ENCODE peak calls at places on chromosomes 16 and 17, in seven cellular contexts. W is Panc1, O is upper lobe of left lung, N is HepG2, E is K562, I is GM23338, R is HCT116. J is an unnamed sample.

GRCh38 chr17:4009164-4009785 is 45.0 kb upstream of the ATP2A3 start:
- ATAC-seq in W (no peak), I (no peak), E (no peak), O (no peak), R (no peak), N (no peak), J (no peak)

GRCh38 chr17:59859444-59860025 is 33.2 kb downstream of the TUBD1 start:
- ATAC-seq in I (no peak), E (peak; percentile 82), N (no peak), O (no peak), W (peak; percentile 56), R (peak; percentile 67), J (no peak)

GRCh38 chr17:80166446-80166845 is 3.4 kb upstream of the CARD14 start:
- ATAC-seq in O (no peak), E (peak; percentile 31), I (no peak), N (peak; percentile 45), W (no peak), R (peak; percentile 35), J (no peak)

GRCh38 chr16:23296994-23297393 is 5.1 kb upstream of the SCNN1B start:
- ATAC-seq in I (peak; percentile 93), W (peak; percentile 82), E (peak; percentile 94), R (peak; percentile 99), N (peak; percentile 79), O (peak; percentile 70), J (no peak)

GRCh38 chr16:66001432-66001831 is 365.1 kb upstream of the CDH5 start:
- ATAC-seq in W (no peak), N (no peak), R (no peak), O (no peak), I (no peak), E (no peak), J (no peak)

GRCh38 chr17:64154321-64155089 is 24.6 kb upstream of the ERN1 start:
- ATAC-seq in E (no peak), W (no peak), N (no peak), I (peak; percentile 60), O (no peak), R (no peak), J (no peak)

GRCh38 chr16:49112754-49113153 is 168.9 kb downstream of the CBLN1 start:
- ATAC-seq in N (no peak), W (no peak), R (no peak), O (no peak), E (no peak), I (no peak), J (no peak)

GRCh38 chr16:7363397-7364053 is 30.9 kb downstream of the RBFOX1 start:
- ATAC-seq in R (no peak), W (no peak), I (no peak), N (no peak), O (no peak), E (no peak), J (no peak)

GRCh38 chr16:74563828-74564263 is 43.1 kb downstream of the GLG1 start:
- ATAC-seq in O (peak; percentile 68), N (peak; percentile 40), W (no peak), R (peak; percentile 90), I (no peak), E (peak; percentile 91), J (peak; percentile 61)

GRCh38 chr17:61306003-61306402 is 93.6 kb upstream of the TBX2 start:
- ATAC-seq in W (no peak), E (no peak), N (no peak), I (no peak), O (no peak), R (no peak), J (no peak)

GRCh38 chr17:41717408-41718286 is 5.5 kb downstream of the GAST start:
- ATAC-seq in R (peak; percentile 46), E (peak; percentile 32), O (no peak), I (no peak), N (no peak), W (peak; percentile 54), J (no peak)

GRCh38 chr16:51538707-51539604 is 387.9 kb upstream of the SALL1 start:
- ATAC-seq in I (peak; percentile 51), R (no peak), E (no peak), O (no peak), N (peak; percentile 86), W (peak; percentile 95), J (no peak)

GRCh38 chr17:47864791-47865216 is 13.8 kb upstream of the SP6 start:
- ATAC-seq in I (no peak), E (no peak), W (no peak), N (no peak), O (no peak), R (no peak), J (no peak)

GRCh38 chr16:27640277-27640600 is 90.3 kb downstream of the KATNIP start:
- ATAC-seq in N (peak; percentile 15), I (peak; percentile 88), W (peak; percentile 27), R (peak; percentile 57), E (no peak), O (no peak), J (no peak)

GRCh38 chr17:62737513-62737912 is 70.6 kb downstream of the MARCHF10 start:
- ATAC-seq in R (no peak), W (no peak), O (no peak), E (no peak), I (no peak), N (no peak), J (no peak)

GRCh38 chr17:234163-235047 is 53.0 kb upstream of the DOC2B start:
- ATAC-seq in E (no peak), W (no peak), R (no peak), N (no peak), O (no peak), I (no peak), J (no peak)

GRCh38 chr17:55734128-55734781 is 11.6 kb upstream of the TMEM100 start:
- ATAC-seq in I (peak; percentile 53), R (no peak), W (no peak), O (no peak), E (no peak), N (no peak), J (no peak)

GRCh38 chr16:74607310-74607966 is 524 bp upstream of the GLG1 start:
- ATAC-seq in N (peak; percentile 10), W (peak; percentile 44), E (peak; percentile 20), R (peak; percentile 20), O (no peak), I (peak; percentile 65), J (no peak)

DNA sequence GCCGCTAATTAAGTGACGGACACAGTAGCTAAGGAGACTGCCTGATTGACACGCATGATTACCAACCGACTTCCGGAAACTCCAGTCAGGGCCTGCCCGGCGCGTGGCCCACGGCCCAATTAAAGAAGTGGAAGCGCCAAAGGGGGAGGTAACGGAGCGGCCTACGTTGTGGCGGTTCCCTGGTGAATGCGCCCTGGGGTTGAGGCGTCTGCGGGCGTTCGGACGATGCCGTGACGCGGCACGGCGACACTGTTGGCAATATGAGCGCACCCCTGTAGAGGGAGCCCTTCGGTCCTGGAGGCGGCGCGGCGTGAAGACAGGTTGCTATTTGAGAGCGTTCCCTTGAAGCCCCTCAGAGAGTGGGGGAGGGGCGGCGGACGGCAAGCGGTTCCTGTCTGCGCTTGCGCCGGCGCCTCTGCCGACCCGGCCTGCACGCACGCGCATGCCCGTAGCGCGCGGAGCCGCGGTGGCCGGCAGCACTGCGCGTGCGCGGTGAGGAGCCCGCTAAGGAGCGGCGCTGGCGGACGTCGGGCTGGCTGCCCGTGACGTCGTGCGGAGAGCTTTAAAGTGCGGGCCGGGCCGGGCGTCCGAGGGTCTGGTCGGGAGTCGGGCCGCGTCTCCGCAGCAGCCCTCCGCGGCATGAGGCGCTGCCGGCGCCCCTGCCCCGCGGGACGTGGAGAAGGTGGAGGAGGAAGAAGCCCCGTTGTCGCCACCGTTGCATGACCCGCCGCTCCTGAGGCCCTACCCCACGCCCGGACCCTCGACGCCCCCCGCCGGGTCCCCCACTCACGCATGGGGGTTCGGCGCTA is at the start of gene ALKBH5:
- ATAC-seq in R (peak; percentile 91), E (peak; percentile 91), I (peak; percentile 89), N (peak; percentile 91), O (peak; percentile 96), W (peak; percentile 95), J (peak; percentile 95)
- TF ChIP-seq POLR2AphosphoS5 in R (peak; percentile 74), E (peak; percentile 16), I (peak; percentile 68), N (peak; percentile 64), O (peak; percentile 73), W (no peak), J (peak; percentile 97)

GRCh38 chr17:75605790-75606189 is 18.2 kb downstream of the MYO15B start:
- ATAC-seq in N (no peak), I (no peak), E (no peak), R (no peak), W (no peak), O (no peak), J (no peak)

GRCh38 chr17:75603123-75603522 is 15.5 kb downstream of the MYO15B start:
- ATAC-seq in R (no peak), O (no peak), E (no peak), I (no peak), W (peak; percentile 8), N (no peak), J (no peak)

GRCh38 chr17:75604034-75604695 is 16.6 kb downstream of the MYO15B start:
- ATAC-seq in W (peak; percentile 3), N (no peak), O (no peak), R (peak; percentile 8), E (no peak), I (no peak), J (peak; percentile 33)

GRCh38 chr17:75602644-75603043 is 15.0 kb downstream of the MYO15B start:
- ATAC-seq in I (no peak), E (no peak), O (peak; percentile 9), N (peak; percentile 19), W (peak; percentile 22), R (no peak), J (no peak)

DNA sequence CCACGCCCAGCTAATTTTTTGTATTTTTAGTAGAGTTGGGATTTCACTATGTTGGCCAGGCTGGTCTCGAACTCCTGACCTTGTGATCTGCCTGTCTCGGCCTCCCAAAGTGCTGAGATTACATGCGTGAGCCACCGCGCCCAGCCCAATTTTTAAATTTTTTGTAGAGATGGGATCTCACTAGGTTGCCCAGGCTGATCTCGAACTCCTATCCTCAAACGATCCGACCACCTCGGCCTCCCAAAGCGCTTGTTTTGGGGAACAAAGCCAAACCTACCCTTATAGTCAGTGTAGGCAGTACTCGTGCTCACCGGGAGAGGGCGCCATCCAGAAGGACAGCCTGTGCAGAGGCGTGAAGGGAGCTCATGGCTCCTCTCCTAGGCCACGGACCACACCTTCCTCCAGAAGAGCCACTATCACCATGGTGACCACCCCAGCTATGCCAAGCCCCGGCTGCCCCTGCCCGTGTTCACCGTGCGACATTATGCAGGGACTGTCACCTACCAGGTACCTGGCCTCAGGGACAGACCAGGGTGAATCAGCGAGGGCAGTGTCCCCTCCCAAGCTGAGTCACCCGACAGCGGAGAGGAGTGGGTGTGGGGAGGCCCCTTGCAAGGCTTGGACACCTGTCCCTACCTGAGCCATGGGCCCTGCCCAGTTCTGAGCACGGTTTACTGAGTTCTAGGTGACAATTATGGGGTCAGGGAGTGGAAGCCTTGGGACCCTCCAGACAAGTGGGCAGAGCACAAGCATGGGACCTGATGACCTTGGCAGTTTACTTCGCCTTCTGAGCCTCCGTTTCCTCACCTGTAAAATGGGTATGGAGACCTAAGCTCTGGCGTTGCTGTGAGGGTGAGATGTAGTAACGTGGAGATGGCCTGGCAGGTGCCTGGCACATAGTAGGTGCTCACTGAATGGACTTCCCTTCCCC is 13.7 kb downstream of the MYO15B start:
- ATAC-seq in N (peak; percentile 83), O (peak; percentile 81), E (peak; percentile 97), I (peak; percentile 95), W (peak; percentile 80), R (peak; percentile 89), J (no peak)
- TF ChIP-seq POLR2AphosphoS5 in N (no peak), O (no peak), E (no peak), I (no peak), W (no peak), R (peak; percentile 61), J (no peak)

GRCh38 chr17:77225246-77225645 is 84.5 kb downstream of the SEC14L1 start:
- ATAC-seq in R (no peak), E (no peak), I (no peak), W (no peak), O (no peak), N (no peak), J (no peak)
- TF ChIP-seq POLR2AphosphoS5 in R (no peak), E (no peak), I (no peak), W (peak; percentile 55), O (no peak), N (no peak), J (no peak)

GRCh38 chr17:35057332-35057915 is 6.1 kb downstream of the RFFL start:
- ATAC-seq in R (no peak), I (no peak), O (no peak), E (no peak), N (no peak), W (no peak), J (no peak)
- TF ChIP-seq POLR2AphosphoS5 in R (no peak), I (no peak), O (no peak), E (no peak), N (no peak), W (no peak), J (no peak)